ENCODE peak calls at places on chromosomes 12 and 14, in five cellular contexts. One of them, this sample, is unnamed.
A peak's percentile ranks its signal among the peaks of the same experiment; 100 is the strongest.

GRCh38 chr14:105063041-105063440 is 2.2 kb downstream of the GPR132 start:
- DNase-seq in psoas muscle: no peak
- DNase-seq in stomach: no peak
- DNase-seq in upper lobe of right lung: no peak
- DNase-seq in cardiac muscle cell: no peak
- DNase-seq in this sample: no peak

GRCh38 chr14:30883508-30884294 is 9.3 kb downstream of the COCH start:
- DNase-seq in psoas muscle: no peak
- DNase-seq in stomach: no peak
- DNase-seq in upper lobe of right lung: no peak
- DNase-seq in cardiac muscle cell: no peak
- DNase-seq in this sample: no peak

GRCh38 chr12:28130625-28131598 is 59.3 kb upstream of the CCDC91 start:
- DNase-seq in psoas muscle: peak; percentile 22
- DNase-seq in stomach: no peak
- DNase-seq in upper lobe of right lung: no peak
- DNase-seq in cardiac muscle cell: no peak
- DNase-seq in this sample: peak; percentile 95

GRCh38 chr12:11652351-11653040 is 3.0 kb downstream of the ETV6 start:
- DNase-seq in psoas muscle: no peak
- DNase-seq in stomach: peak; percentile 42
- DNase-seq in upper lobe of right lung: no peak
- DNase-seq in cardiac muscle cell: no peak
- DNase-seq in this sample: peak; percentile 81

GRCh38 chr14:48111151-48111550 is 435.7 kb upstream of the MDGA2 start:
- DNase-seq in psoas muscle: no peak
- DNase-seq in stomach: no peak
- DNase-seq in upper lobe of right lung: no peak
- DNase-seq in cardiac muscle cell: no peak
- DNase-seq in this sample: no peak

GRCh38 chr12:19198272-19198671 is 68.7 kb downstream of the PLEKHA5 start:
- DNase-seq in psoas muscle: no peak
- DNase-seq in stomach: no peak
- DNase-seq in upper lobe of right lung: no peak
- DNase-seq in cardiac muscle cell: no peak
- DNase-seq in this sample: peak; percentile 44

GRCh38 chr14:68625366-68626090 is 167.3 kb downstream of the ZFP36L1 start:
- DNase-seq in psoas muscle: no peak
- DNase-seq in stomach: no peak
- DNase-seq in upper lobe of right lung: peak; percentile 44
- DNase-seq in cardiac muscle cell: no peak
- DNase-seq in this sample: no peak

GRCh38 chr14:59997496-59997895 is 77.6 kb downstream of the LRRC9 start:
- DNase-seq in psoas muscle: no peak
- DNase-seq in stomach: no peak
- DNase-seq in upper lobe of right lung: no peak
- DNase-seq in cardiac muscle cell: no peak
- DNase-seq in this sample: peak; percentile 2

GRCh38 chr12:28063355-28063885 is 90.9 kb upstream of the PTHLH start:
- DNase-seq in psoas muscle: no peak
- DNase-seq in stomach: no peak
- DNase-seq in upper lobe of right lung: no peak
- DNase-seq in cardiac muscle cell: no peak
- DNase-seq in this sample: no peak

GRCh38 chr12:59389968-59390576 is 205.8 kb upstream of the SLC16A7 start:
- DNase-seq in psoas muscle: no peak
- DNase-seq in stomach: no peak
- DNase-seq in upper lobe of right lung: no peak
- DNase-seq in cardiac muscle cell: no peak
- DNase-seq in this sample: no peak

GRCh38 chr14:75301666-75302325 is 23.2 kb downstream of the FOS start:
- DNase-seq in psoas muscle: peak; percentile 48
- DNase-seq in stomach: no peak
- DNase-seq in upper lobe of right lung: peak; percentile 84
- DNase-seq in cardiac muscle cell: no peak
- DNase-seq in this sample: peak; percentile 23

GRCh38 chr14:28879571-28879970 is 113.0 kb downstream of the FOXG1 start:
- DNase-seq in psoas muscle: no peak
- DNase-seq in stomach: no peak
- DNase-seq in upper lobe of right lung: no peak
- DNase-seq in cardiac muscle cell: no peak
- DNase-seq in this sample: no peak

GRCh38 chr12:101475751-101476305 is 692 bp downstream of the SPIC start:
- DNase-seq in psoas muscle: no peak
- DNase-seq in stomach: no peak
- DNase-seq in upper lobe of right lung: no peak
- DNase-seq in cardiac muscle cell: no peak
- DNase-seq in this sample: no peak

GRCh38 chr14:103488960-103489359 is 33.7 kb downstream of the CKB start:
- DNase-seq in psoas muscle: no peak
- DNase-seq in stomach: no peak
- DNase-seq in upper lobe of right lung: no peak
- DNase-seq in cardiac muscle cell: no peak
- DNase-seq in this sample: peak; percentile 25

GRCh38 chr12:83256581-83256980 is 569.9 kb downstream of the TMTC2 start:
- DNase-seq in psoas muscle: no peak
- DNase-seq in stomach: no peak
- DNase-seq in upper lobe of right lung: no peak
- DNase-seq in cardiac muscle cell: no peak
- DNase-seq in this sample: no peak

GRCh38 chr14:80522936-80523335 is 311.6 kb upstream of the DIO2 start:
- DNase-seq in psoas muscle: no peak
- DNase-seq in stomach: no peak
- DNase-seq in upper lobe of right lung: no peak
- DNase-seq in cardiac muscle cell: no peak
- DNase-seq in this sample: peak; percentile 65

GRCh38 chr12:131097247-131098177 is 143.8 kb downstream of the ADGRD1 start:
- DNase-seq in psoas muscle: peak; percentile 13
- DNase-seq in stomach: no peak
- DNase-seq in upper lobe of right lung: peak; percentile 51
- DNase-seq in cardiac muscle cell: no peak
- DNase-seq in this sample: no peak

GRCh38 chr14:52961060-52961639 is 10.3 kb upstream of the FERMT2 start:
- DNase-seq in psoas muscle: peak; percentile 29
- DNase-seq in stomach: peak; percentile 62
- DNase-seq in upper lobe of right lung: peak; percentile 64
- DNase-seq in cardiac muscle cell: peak; percentile 82
- DNase-seq in this sample: peak; percentile 58

GRCh38 chr12:100794441-100795192 is at the start of gene ANO4:
- DNase-seq in psoas muscle: no peak
- DNase-seq in stomach: no peak
- DNase-seq in upper lobe of right lung: no peak
- DNase-seq in cardiac muscle cell: peak; percentile 24
- DNase-seq in this sample: peak; percentile 21

GRCh38 chr14:68934034-68934433 is 45.1 kb downstream of the ACTN1 start:
- DNase-seq in psoas muscle: no peak
- DNase-seq in stomach: no peak
- DNase-seq in upper lobe of right lung: no peak
- DNase-seq in cardiac muscle cell: no peak
- DNase-seq in this sample: no peak

GRCh38 chr12:129826273-129826672 is 77.6 kb downstream of the TMEM132D start:
- DNase-seq in psoas muscle: no peak
- DNase-seq in stomach: no peak
- DNase-seq in upper lobe of right lung: no peak
- DNase-seq in cardiac muscle cell: no peak
- DNase-seq in this sample: no peak

GRCh38 chr12:129827985-129828384 is 75.8 kb downstream of the TMEM132D start:
- DNase-seq in psoas muscle: no peak
- DNase-seq in stomach: no peak
- DNase-seq in upper lobe of right lung: no peak
- DNase-seq in cardiac muscle cell: no peak
- DNase-seq in this sample: no peak

GRCh38 chr12:129827102-129827873 is 76.5 kb downstream of the TMEM132D start:
- DNase-seq in psoas muscle: no peak
- DNase-seq in stomach: no peak
- DNase-seq in upper lobe of right lung: no peak
- DNase-seq in cardiac muscle cell: no peak
- DNase-seq in this sample: no peak

GRCh38 chr12:129825316-129825715 is 78.5 kb downstream of the TMEM132D start:
- DNase-seq in psoas muscle: no peak
- DNase-seq in stomach: no peak
- DNase-seq in upper lobe of right lung: no peak
- DNase-seq in cardiac muscle cell: no peak
- DNase-seq in this sample: no peak

GRCh38 chr12:129830796-129831195 is 73.0 kb downstream of the TMEM132D start:
- DNase-seq in psoas muscle: no peak
- DNase-seq in stomach: no peak
- DNase-seq in upper lobe of right lung: no peak
- DNase-seq in cardiac muscle cell: peak; percentile 2
- DNase-seq in this sample: no peak
- H3K4me3 ChIP-seq in psoas muscle: no peak overlapping the region
- H3K4me3 ChIP-seq in stomach: no peak overlapping the region
- H3K4me3 ChIP-seq in upper lobe of right lung: no peak overlapping the region
- H3K4me3 ChIP-seq in cardiac muscle cell: no peak overlapping the region
- H3K4me3 ChIP-seq in this sample: no peak overlapping the region

GRCh38 chr14:76307786-76308780 is 67.9 kb upstream of the ESRRB start:
- DNase-seq in psoas muscle: no peak
- DNase-seq in stomach: no peak
- DNase-seq in upper lobe of right lung: no peak
- DNase-seq in cardiac muscle cell: no peak
- DNase-seq in this sample: no peak
- H3K4me3 ChIP-seq in psoas muscle: no peak overlapping the region
- H3K4me3 ChIP-seq in stomach: no peak overlapping the region
- H3K4me3 ChIP-seq in upper lobe of right lung: no peak overlapping the region
- H3K4me3 ChIP-seq in cardiac muscle cell: no peak overlapping the region
- H3K4me3 ChIP-seq in this sample: no peak overlapping the region

GRCh38 chr14:22883191-22883976 is at the start of gene REM2:
- DNase-seq in psoas muscle: no peak
- DNase-seq in stomach: no peak
- DNase-seq in upper lobe of right lung: no peak
- DNase-seq in cardiac muscle cell: peak; percentile 28
- DNase-seq in this sample: no peak
- H3K4me3 ChIP-seq in psoas muscle: no peak within 1 kb of the TSS
- H3K4me3 ChIP-seq in stomach: no peak within 1 kb of the TSS
- H3K4me3 ChIP-seq in upper lobe of right lung: no peak within 1 kb of the TSS
- H3K4me3 ChIP-seq in cardiac muscle cell: peak within 1 kb of the TSS; percentile 13
- H3K4me3 ChIP-seq in this sample: no peak within 1 kb of the TSS

GRCh38 chr12:116603516-116603915 is 44.3 kb downstream of the MAP1LC3B2 start:
- DNase-seq in psoas muscle: no peak
- DNase-seq in stomach: no peak
- DNase-seq in upper lobe of right lung: no peak
- DNase-seq in cardiac muscle cell: peak; percentile 32
- DNase-seq in this sample: no peak

GRCh38 chr12:116601933-116602809 is 43.0 kb downstream of the MAP1LC3B2 start:
- DNase-seq in psoas muscle: no peak
- DNase-seq in stomach: no peak
- DNase-seq in upper lobe of right lung: no peak
- DNase-seq in cardiac muscle cell: no peak
- DNase-seq in this sample: no peak

GRCh38 chr12:116604883-116605641 is 45.9 kb downstream of the MAP1LC3B2 start:
- DNase-seq in psoas muscle: no peak
- DNase-seq in stomach: no peak
- DNase-seq in upper lobe of right lung: no peak
- DNase-seq in cardiac muscle cell: no peak
- DNase-seq in this sample: peak; percentile 45

GRCh38 chr12:116606397-116606796 is 47.2 kb downstream of the MAP1LC3B2 start:
- DNase-seq in psoas muscle: no peak
- DNase-seq in stomach: no peak
- DNase-seq in upper lobe of right lung: no peak
- DNase-seq in cardiac muscle cell: no peak
- DNase-seq in this sample: no peak

DNA sequence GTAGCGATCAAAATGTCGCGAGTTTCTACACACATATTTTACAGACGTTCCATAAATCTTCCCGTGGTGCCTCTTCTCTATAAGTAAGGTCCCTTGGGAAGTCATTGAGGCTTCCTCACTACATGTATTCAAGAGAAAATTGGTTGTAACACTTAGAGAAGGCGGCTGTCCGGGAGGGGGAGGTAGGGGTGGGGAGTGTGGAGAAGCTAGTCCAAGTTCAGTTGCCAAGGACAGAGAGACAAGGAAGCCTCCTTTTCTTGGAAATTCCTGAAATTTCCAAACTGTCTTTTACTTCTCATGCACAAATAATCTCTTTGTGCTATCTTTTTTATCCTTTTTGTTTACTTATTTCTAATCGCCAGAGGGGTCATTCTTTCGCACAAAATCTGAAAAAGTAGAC is 45.0 kb downstream of the MAP1LC3B2 start:
- DNase-seq in psoas muscle: peak; percentile 40
- DNase-seq in stomach: no peak
- DNase-seq in upper lobe of right lung: no peak
- DNase-seq in cardiac muscle cell: no peak
- DNase-seq in this sample: peak; percentile 57
- H3K4me3 ChIP-seq in psoas muscle: no peak overlapping the region
- H3K4me3 ChIP-seq in stomach: no peak overlapping the region
- H3K4me3 ChIP-seq in upper lobe of right lung: no peak overlapping the region
- H3K4me3 ChIP-seq in cardiac muscle cell: no peak overlapping the region
- H3K4me3 ChIP-seq in this sample: peak overlapping the region; percentile 5

GRCh38 chr12:113477171-113477841 is 5.6 kb upstream of the LHX5 start:
- DNase-seq in psoas muscle: no peak
- DNase-seq in stomach: no peak
- DNase-seq in upper lobe of right lung: no peak
- DNase-seq in cardiac muscle cell: no peak
- DNase-seq in this sample: no peak
- H3K4me3 ChIP-seq in psoas muscle: no peak overlapping the region
- H3K4me3 ChIP-seq in stomach: no peak overlapping the region
- H3K4me3 ChIP-seq in upper lobe of right lung: no peak overlapping the region
- H3K4me3 ChIP-seq in cardiac muscle cell: no peak overlapping the region
- H3K4me3 ChIP-seq in this sample: no peak overlapping the region

DNA sequence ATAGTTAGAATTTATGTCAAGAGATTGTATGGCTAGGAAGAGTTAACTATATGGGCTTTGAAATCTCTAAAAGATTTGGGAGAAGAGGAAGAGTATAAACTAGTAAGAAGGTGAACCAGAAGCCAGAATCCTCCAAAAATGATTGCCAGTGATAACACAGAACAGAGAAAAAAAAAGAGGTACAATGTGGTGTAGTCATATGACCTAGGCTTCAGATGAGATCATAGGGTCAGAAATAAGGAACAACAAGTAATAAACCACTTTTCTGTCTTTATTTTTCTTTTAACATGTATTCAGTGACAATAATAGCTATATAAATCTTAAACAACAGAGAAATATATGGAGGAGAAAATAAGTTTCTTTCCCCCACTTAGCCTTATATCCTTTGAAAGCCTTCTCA is 1.9 kb upstream of the NECAP1 start:
- DNase-seq in psoas muscle: no peak
- DNase-seq in stomach: no peak
- DNase-seq in upper lobe of right lung: no peak
- DNase-seq in cardiac muscle cell: no peak
- DNase-seq in this sample: no peak
- H3K4me3 ChIP-seq in psoas muscle: no peak overlapping the region
- H3K4me3 ChIP-seq in stomach: no peak overlapping the region
- H3K4me3 ChIP-seq in upper lobe of right lung: no peak overlapping the region
- H3K4me3 ChIP-seq in cardiac muscle cell: no peak overlapping the region
- H3K4me3 ChIP-seq in this sample: no peak overlapping the region

GRCh38 chr12:124852329-124852831 is 11.3 kb downstream of the SCARB1 start:
- DNase-seq in psoas muscle: no peak
- DNase-seq in stomach: no peak
- DNase-seq in upper lobe of right lung: peak; percentile 86
- DNase-seq in cardiac muscle cell: no peak
- DNase-seq in this sample: peak; percentile 66
- H3K4me3 ChIP-seq in psoas muscle: no peak overlapping the region
- H3K4me3 ChIP-seq in stomach: no peak overlapping the region
- H3K4me3 ChIP-seq in upper lobe of right lung: no peak overlapping the region
- H3K4me3 ChIP-seq in cardiac muscle cell: no peak overlapping the region
- H3K4me3 ChIP-seq in this sample: no peak overlapping the region

This sample was measured in AG10803.